ENCODE peak calls at places on chromosomes 5 and 9, in seven cellular contexts. X, L, Y, A, Z, J and R are unnamed samples.
A peak's percentile ranks its signal among the peaks of the same experiment; 100 is the strongest.

GRCh38 chr9:136725612-136726011 is 13.2 kb downstream of the DIPK1B start:
- DNase-seq in J (no peak), Z (peak; percentile 65), X (no peak), Y (peak; percentile 74), A (peak; percentile 78), L (peak; percentile 72), R (no peak)

GRCh38 chr5:159316519-159317383 is 13.5 kb downstream of the IL12B start:
- DNase-seq in X (peak; percentile 76), A (peak; percentile 62), L (peak; percentile 55), Y (peak; percentile 39), J (no peak), Z (peak; percentile 68), R (peak; percentile 52)

GRCh38 chr9:98248737-98249474 is 6.5 kb downstream of the TBC1D2 start:
- DNase-seq in A (peak; percentile 98), L (peak; percentile 62), Z (peak; percentile 82), Y (peak; percentile 97), X (no peak), J (no peak), R (no peak)

GRCh38 chr5:102290004-102290403 is 6.1 kb downstream of the SLCO4C1 start:
- DNase-seq in A (no peak), L (no peak), Z (no peak), X (no peak), Y (no peak), J (no peak), R (no peak)

GRCh38 chr9:79759460-79759859 is 187.7 kb downstream of the TLE4 start:
- DNase-seq in X (no peak), A (peak; percentile 11), Y (peak; percentile 73), J (no peak), L (peak; percentile 77), Z (no peak), R (no peak)

GRCh38 chr9:110555971-110556370 is 23.6 kb downstream of the SVEP1 start:
- DNase-seq in Y (peak; percentile 29), A (peak; percentile 89), J (no peak), X (no peak), Z (peak; percentile 40), L (no peak), R (no peak)

GRCh38 chr5:9198399-9198798 is 347.5 kb downstream of the SEMA5A start:
- DNase-seq in X (no peak), Z (no peak), Y (no peak), A (peak; percentile 35), L (peak; percentile 47), J (no peak), R (no peak)

GRCh38 chr9:124870723-124871122 is 8.8 kb downstream of the ARPC5L start:
- DNase-seq in Y (no peak), X (no peak), J (no peak), Z (no peak), L (no peak), A (no peak), R (no peak)

GRCh38 chr5:142110046-142110531 is 1.5 kb downstream of the NDFIP1 start:
- DNase-seq in A (peak; percentile 67), J (no peak), X (no peak), Z (no peak), Y (no peak), L (peak; percentile 29), R (peak; percentile 36)

GRCh38 chr5:60295423-60295822 is 401.9 kb upstream of the PDE4D start:
- DNase-seq in A (peak; percentile 53), X (peak; percentile 69), Z (peak; percentile 49), J (peak; percentile 7), Y (peak; percentile 27), L (peak; percentile 39), R (peak; percentile 61)

GRCh38 chr5:135966790-135967189 is 12.0 kb upstream of the LECT2 start:
- DNase-seq in J (no peak), X (no peak), Z (no peak), L (no peak), A (no peak), Y (no peak), R (no peak)

GRCh38 chr9:114551750-114552685 is 35.6 kb upstream of the ATP6V1G1 start:
- DNase-seq in Y (peak; percentile 99), Z (peak; percentile 94), J (peak; percentile 92), A (peak; percentile 99), L (peak; percentile 98), X (no peak), R (peak; percentile 21)

GRCh38 chr5:40166757-40167156 is 513.0 kb upstream of the PTGER4 start:
- DNase-seq in A (peak; percentile 15), X (no peak), Z (no peak), L (peak; percentile 49), J (no peak), Y (no peak), R (no peak)

GRCh38 chr5:1885476-1885755 is 2.7 kb upstream of the IRX4 start:
- DNase-seq in X (peak; percentile 29), A (no peak), J (no peak), Z (no peak), Y (peak; percentile 45), L (no peak), R (no peak)

GRCh38 chr5:180486636-180487149 is 7.5 kb upstream of the CNOT6 start:
- DNase-seq in Z (no peak), J (no peak), L (no peak), X (no peak), A (peak; percentile 43), Y (peak; percentile 13), R (no peak)

GRCh38 chr5:172114875-172115422 is 73.1 kb downstream of the STK10 start:
- DNase-seq in Z (no peak), J (no peak), X (peak; percentile 32), L (no peak), A (no peak), Y (no peak), R (no peak)

GRCh38 chr5:36273809-36274526 is 27.7 kb downstream of the RANBP3L start:
- DNase-seq in J (no peak), X (no peak), Z (no peak), A (no peak), Y (no peak), L (no peak), R (no peak)

GRCh38 chr5:51734677-51735076 is 351.4 kb downstream of the ISL1 start:
- DNase-seq in Y (no peak), X (no peak), A (no peak), J (no peak), Z (no peak), L (peak; percentile 71), R (no peak)

DNA sequence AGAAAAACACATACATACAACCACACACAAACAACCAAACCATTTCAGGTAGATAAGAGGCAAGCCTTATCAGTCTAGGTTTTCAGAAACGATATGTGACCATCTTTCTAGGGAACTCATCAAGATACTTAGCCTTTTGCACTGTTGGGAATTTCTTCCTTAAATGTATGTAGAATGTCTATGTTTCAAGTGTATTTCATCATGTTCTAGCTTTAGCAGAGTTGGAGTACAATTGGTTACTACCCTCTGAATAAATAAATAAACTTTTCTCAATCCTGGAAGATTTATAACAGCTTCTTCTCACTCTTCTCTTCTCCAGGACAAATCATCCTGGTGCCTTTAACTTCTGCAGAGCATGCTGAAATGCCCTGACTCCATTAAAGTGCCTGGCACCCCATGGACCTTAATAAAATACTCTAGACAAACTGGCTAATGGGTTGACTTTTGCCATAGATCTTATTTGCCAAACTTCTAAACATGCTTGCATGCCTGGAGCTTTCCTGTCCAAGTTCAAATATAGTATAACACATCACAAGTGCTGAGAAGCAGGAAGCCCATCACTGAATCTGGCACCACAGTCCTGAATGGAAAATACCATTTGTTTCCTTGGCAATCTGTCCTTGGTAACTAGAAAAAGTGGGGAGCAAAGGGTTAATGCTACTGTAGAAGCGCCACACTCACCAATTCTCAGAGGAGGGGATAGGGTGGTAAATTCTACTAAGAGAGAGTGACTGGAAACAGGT is 33.1 kb upstream of the ZNF462 start:
- DNase-seq in Z (no peak), X (peak; percentile 21), A (no peak), J (no peak), Y (no peak), L (no peak), R (no peak)
- H3K27ac ChIP-seq in Z (peak overlapping the region; percentile 20), X (no peak overlapping the region), A (no peak overlapping the region), J (no peak overlapping the region), Y (no peak overlapping the region), L (no peak overlapping the region), R (no peak overlapping the region)

DNA sequence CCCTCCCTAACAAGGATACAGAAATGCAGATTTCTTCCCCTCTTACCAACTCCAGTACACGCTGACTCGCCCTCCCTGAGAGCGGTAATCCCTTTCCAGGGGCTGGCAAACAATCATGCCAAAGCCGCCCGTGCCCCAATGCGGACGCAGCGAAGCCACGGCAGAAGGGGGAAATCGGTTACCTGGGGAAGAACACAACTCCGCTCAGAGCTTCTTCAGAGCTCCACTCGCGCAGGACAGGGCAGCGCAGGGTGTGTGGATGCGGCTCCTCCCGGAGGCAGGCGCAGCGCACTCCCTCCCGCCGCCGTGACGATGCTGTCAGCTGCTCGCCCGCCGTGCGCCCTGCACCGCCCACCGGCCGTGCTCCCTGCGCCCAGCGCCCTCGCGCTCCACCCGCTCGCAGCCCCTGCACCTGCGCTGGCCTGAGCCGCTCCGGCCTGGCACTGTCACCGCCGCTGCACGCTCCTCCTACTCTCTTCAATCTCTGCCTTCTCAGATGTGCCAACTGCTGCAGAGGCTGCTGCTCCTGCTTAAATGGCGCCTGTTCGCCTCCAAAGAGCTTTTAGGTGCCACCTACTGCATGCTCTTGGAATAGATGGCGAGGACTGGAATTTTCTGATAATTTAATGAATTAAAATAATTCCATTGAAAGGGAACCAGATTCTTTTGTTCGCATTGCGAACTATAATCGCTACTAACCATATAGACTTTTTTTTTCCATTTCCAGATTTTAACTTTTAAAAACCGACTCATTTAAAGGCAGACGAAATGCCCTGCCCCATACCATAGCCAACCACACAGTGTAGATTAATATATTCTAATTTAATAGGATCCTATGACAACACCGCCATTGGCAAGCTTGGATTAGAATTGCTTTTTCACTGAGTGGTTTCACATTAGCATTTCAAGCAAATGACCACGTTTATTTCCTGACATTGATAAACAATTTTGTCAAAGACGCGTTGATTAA is at the start of gene DIRAS2:
- DNase-seq in A (peak; percentile 68), X (peak; percentile 84), Y (peak; percentile 59), L (peak; percentile 57), Z (peak; percentile 84), J (peak; percentile 6), R (peak; percentile 67)
- TF ChIP-seq EZH2 in A (no peak), X (no peak), Y (peak; percentile 61), L (no peak), Z (no peak), J (no peak), R (no peak)

DNA sequence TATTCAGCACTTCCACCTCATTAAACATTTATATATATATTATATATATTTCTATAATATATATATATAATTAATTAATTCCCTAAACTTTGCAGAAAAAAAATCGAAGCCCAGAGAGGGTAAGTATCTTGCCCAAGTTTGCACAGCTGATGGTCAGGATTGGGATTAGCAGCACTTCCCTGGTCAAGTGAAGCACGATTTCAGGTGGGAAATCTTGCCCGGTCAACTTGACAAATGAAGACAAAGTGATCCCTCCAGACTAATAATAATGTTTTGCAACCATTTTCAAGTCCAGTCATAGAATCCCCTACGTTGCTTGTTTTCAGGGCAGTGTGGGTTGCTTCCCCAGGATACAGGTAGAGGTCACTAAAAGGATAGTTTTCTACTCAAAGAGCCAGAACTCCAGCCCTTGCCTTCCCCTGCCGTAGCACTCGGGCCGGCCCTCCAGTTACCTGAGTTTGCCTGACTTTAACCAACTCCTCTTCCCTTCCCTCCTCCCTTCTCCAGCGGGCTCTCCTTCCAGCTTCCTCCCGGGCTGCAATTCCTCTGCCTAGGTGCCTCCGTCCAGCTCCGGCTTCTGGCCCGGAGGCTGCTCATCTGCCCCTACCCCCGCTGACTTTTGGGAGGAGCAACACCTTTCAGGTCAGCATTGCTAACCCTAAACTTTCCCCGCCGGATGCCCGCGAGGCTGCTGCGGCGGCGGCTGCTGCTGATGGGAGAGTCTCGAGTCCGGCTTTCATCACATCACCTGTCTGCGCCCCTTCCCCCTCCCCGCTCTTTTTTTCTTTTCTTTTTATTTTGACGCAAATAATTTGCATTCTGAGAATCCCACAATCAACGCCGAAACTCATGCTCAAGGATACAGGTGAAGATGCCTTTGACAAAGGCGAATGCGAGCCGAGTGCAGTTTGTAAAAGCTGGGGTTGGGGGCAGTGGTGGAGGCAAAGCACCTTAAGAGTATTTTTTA is 928 bp downstream of the PRLR start:
- DNase-seq in Z (peak; percentile 77), Y (peak; percentile 9), X (peak; percentile 87), J (no peak), L (peak; percentile 61), A (peak; percentile 10), R (no peak)
- H3K27me3 ChIP-seq in Z (no peaks in the 10 kb centered on the region), Y (peaks cover 15% of the 10 kb centered on the region), X (peaks cover 11% of the 10 kb centered on the region), J (peaks cover 15% of the 10 kb centered on the region), L (peaks cover 95% of the 10 kb centered on the region), A (peaks cover 55% of the 10 kb centered on the region), R (peaks cover 39% of the 10 kb centered on the region)

GRCh38 chr9:37555786-37556185 is 20.4 kb downstream of the FBXO10 start:
- DNase-seq in L (no peak), A (peak; percentile 43), Z (no peak), J (no peak), X (no peak), Y (no peak), R (no peak)
- H3K27ac ChIP-seq in L (no peak overlapping the region), A (no peak overlapping the region), Z (no peak overlapping the region), J (no peak overlapping the region), X (no peak overlapping the region), Y (no peak overlapping the region), R (no peak overlapping the region)